ENCODE peak calls at places on chromosomes 6 and 20, in seven cellular contexts. Y, G, L, S, F, M and J are unnamed samples.

GRCh38 chr6:112193111-112193510 is 61.3 kb downstream of the LAMA4 start:
- DNase-seq in Y (no peak), G (no peak), L (peak; percentile 63), S (no peak), F (peak; percentile 32), M (no peak), J (no peak)

GRCh38 chr20:5786930-5787826 is 37.0 kb downstream of the SHLD1 start:
- DNase-seq in Y (no peak), G (peak; percentile 35), L (no peak), S (no peak), F (peak; percentile 18), M (no peak), J (no peak)

GRCh38 chr6:3775386-3775785 is 23.9 kb upstream of the PXDC1 start:
- DNase-seq in Y (no peak), G (no peak), L (no peak), S (no peak), F (no peak), M (no peak), J (no peak)

GRCh38 chr20:57880155-57880648 is 170.4 kb upstream of the PMEPA1 start:
- DNase-seq in Y (no peak), G (no peak), L (peak; percentile 73), S (no peak), F (peak; percentile 37), M (no peak), J (no peak)

GRCh38 chr6:66264376-66264775 is 557.4 kb upstream of the EYS start:
- DNase-seq in Y (no peak), G (no peak), L (no peak), S (no peak), F (no peak), M (no peak), J (no peak)

GRCh38 chr20:10984899-10985298 is 311.1 kb upstream of the JAG1 start:
- DNase-seq in Y (no peak), G (no peak), L (no peak), S (no peak), F (no peak), M (no peak), J (no peak)

GRCh38 chr6:167682125-167682524 is 144.6 kb upstream of the AFDN start:
- DNase-seq in Y (no peak), G (no peak), L (no peak), S (no peak), F (no peak), M (no peak), J (no peak)

GRCh38 chr6:4114123-4114522 is 21.3 kb downstream of the ECI2 start:
- DNase-seq in Y (no peak), G (no peak), L (no peak), S (no peak), F (no peak), M (no peak), J (no peak)

GRCh38 chr6:8947900-8948299 is 512.6 kb upstream of the SLC35B3 start:
- DNase-seq in Y (no peak), G (no peak), L (no peak), S (no peak), F (no peak), M (no peak), J (no peak)

GRCh38 chr6:87879144-87879861 is 168.3 kb upstream of the SPACA1 start:
- DNase-seq in Y (no peak), G (no peak), L (no peak), S (no peak), F (no peak), M (no peak), J (no peak)

GRCh38 chr6:146153040-146153758 is 124.3 kb downstream of the GRM1 start:
- DNase-seq in Y (no peak), G (no peak), L (no peak), S (no peak), F (no peak), M (no peak), J (no peak)

GRCh38 chr20:38294334-38294592 is 9.7 kb upstream of the BPI start:
- DNase-seq in Y (no peak), G (no peak), L (no peak), S (no peak), F (no peak), M (no peak), J (no peak)

GRCh38 chr6:30409184-30409583 is 64.2 kb downstream of the RPP21 start:
- DNase-seq in Y (no peak), G (no peak), L (no peak), S (no peak), F (no peak), M (no peak), J (no peak)

GRCh38 chr6:32151131-32151884 is 431 bp downstream of the PRRT1 start:
- DNase-seq in Y (no peak), G (no peak), L (no peak), S (no peak), F (no peak), M (no peak), J (no peak)

GRCh38 chr6:80203283-80203682 is 96.8 kb downstream of the BCKDHB start:
- DNase-seq in Y (no peak), G (no peak), L (no peak), S (no peak), F (no peak), M (no peak), J (no peak)

GRCh38 chr6:18893540-18894269 is 506.6 kb downstream of the RNF144B start:
- DNase-seq in Y (no peak), G (no peak), L (no peak), S (no peak), F (no peak), M (no peak), J (no peak)

GRCh38 chr6:20877008-20877937 is 343.0 kb downstream of the CDKAL1 start:
- DNase-seq in Y (no peak), G (peak; percentile 81), L (no peak), S (no peak), F (no peak), M (no peak), J (no peak)

GRCh38 chr20:4985658-4986057 is 15.7 kb downstream of the SLC23A2 start:
- DNase-seq in Y (no peak), G (no peak), L (no peak), S (no peak), F (no peak), M (no peak), J (no peak)